ENCODE peak calls at places on chromosomes 11 and 22, in five cellular contexts. One of them, this sample, is unnamed.

GRCh38 chr22:43370045-43370444 is 26.9 kb upstream of the SCUBE1 start:
- DNase-seq in hippocampal formation: no peak
- DNase-seq in NCI-H460: no peak
- DNase-seq in NCI-H1092: no peak
- DNase-seq in activated CD8-positive, alpha-beta memory T cell treated with anti-CD3 and anti-CD28 coated beads for 48 hours: no peak
- DNase-seq in this sample: no peak

GRCh38 chr11:21411114-21411513 is 741.7 kb downstream of the NELL1 start:
- DNase-seq in activated CD8-positive, alpha-beta memory T cell treated with anti-CD3 and anti-CD28 coated beads for 48 hours: no peak
- DNase-seq in NCI-H460: no peak
- DNase-seq in hippocampal formation: no peak
- DNase-seq in NCI-H1092: no peak
- DNase-seq in this sample: no peak

GRCh38 chr22:24105018-24105360 is 76.3 kb upstream of the SUSD2 start:
- DNase-seq in activated CD8-positive, alpha-beta memory T cell treated with anti-CD3 and anti-CD28 coated beads for 48 hours: no peak
- DNase-seq in NCI-H1092: no peak
- DNase-seq in NCI-H460: no peak
- DNase-seq in hippocampal formation: no peak
- DNase-seq in this sample: no peak

GRCh38 chr11:2693851-2694261 is 5.9 kb downstream of the KCNQ1OT1 start:
- DNase-seq in NCI-H1092: no peak
- DNase-seq in activated CD8-positive, alpha-beta memory T cell treated with anti-CD3 and anti-CD28 coated beads for 48 hours: no peak
- DNase-seq in hippocampal formation: no peak
- DNase-seq in NCI-H460: no peak
- DNase-seq in this sample: no peak

GRCh38 chr11:46315783-46316563 is 31.3 kb upstream of the DGKZ start:
- DNase-seq in hippocampal formation: no peak
- DNase-seq in NCI-H460: no peak
- DNase-seq in NCI-H1092: no peak
- DNase-seq in activated CD8-positive, alpha-beta memory T cell treated with anti-CD3 and anti-CD28 coated beads for 48 hours: no peak
- DNase-seq in this sample: no peak

GRCh38 chr11:65793144-65793581 is 6.3 kb downstream of the OVOL1 start:
- DNase-seq in NCI-H1092: peak; percentile 23
- DNase-seq in hippocampal formation: no peak
- DNase-seq in activated CD8-positive, alpha-beta memory T cell treated with anti-CD3 and anti-CD28 coated beads for 48 hours: no peak
- DNase-seq in NCI-H460: no peak
- DNase-seq in this sample: no peak

GRCh38 chr11:60768202-60768601 is 11.5 kb downstream of the MS4A15 start:
- DNase-seq in NCI-H460: no peak
- DNase-seq in NCI-H1092: no peak
- DNase-seq in hippocampal formation: no peak
- DNase-seq in activated CD8-positive, alpha-beta memory T cell treated with anti-CD3 and anti-CD28 coated beads for 48 hours: no peak
- DNase-seq in this sample: no peak

GRCh38 chr11:58577441-58578135 is 1.3 kb upstream of the ZFP91 start:
- DNase-seq in NCI-H460: peak; percentile 14
- DNase-seq in activated CD8-positive, alpha-beta memory T cell treated with anti-CD3 and anti-CD28 coated beads for 48 hours: peak; percentile 51
- DNase-seq in hippocampal formation: no peak
- DNase-seq in NCI-H1092: peak; percentile 46
- DNase-seq in this sample: no peak

GRCh38 chr22:20126284-20127029 is 5.1 kb upstream of the ZDHHC8 start:
- DNase-seq in NCI-H460: no peak
- DNase-seq in hippocampal formation: no peak
- DNase-seq in NCI-H1092: no peak
- DNase-seq in activated CD8-positive, alpha-beta memory T cell treated with anti-CD3 and anti-CD28 coated beads for 48 hours: no peak
- DNase-seq in this sample: no peak

GRCh38 chr11:76236092-76237026 is 30.1 kb upstream of the WNT11 start:
- DNase-seq in activated CD8-positive, alpha-beta memory T cell treated with anti-CD3 and anti-CD28 coated beads for 48 hours: no peak
- DNase-seq in NCI-H460: peak; percentile 42
- DNase-seq in NCI-H1092: no peak
- DNase-seq in hippocampal formation: peak; percentile 79
- DNase-seq in this sample: peak; percentile 52

GRCh38 chr11:98561877-98562395 is 458.8 kb upstream of the CNTN5 start:
- DNase-seq in NCI-H460: no peak
- DNase-seq in activated CD8-positive, alpha-beta memory T cell treated with anti-CD3 and anti-CD28 coated beads for 48 hours: no peak
- DNase-seq in hippocampal formation: no peak
- DNase-seq in NCI-H1092: no peak
- DNase-seq in this sample: no peak

GRCh38 chr11:119318240-119319135 is 1.6 kb upstream of the MCAM start:
- DNase-seq in NCI-H1092: peak; percentile 38
- DNase-seq in activated CD8-positive, alpha-beta memory T cell treated with anti-CD3 and anti-CD28 coated beads for 48 hours: no peak
- DNase-seq in hippocampal formation: no peak
- DNase-seq in NCI-H460: no peak
- DNase-seq in this sample: peak; percentile 58

GRCh38 chr22:30919973-30920372 is 48.6 kb downstream of the MORC2 start:
- DNase-seq in NCI-H460: no peak
- DNase-seq in NCI-H1092: no peak
- DNase-seq in hippocampal formation: no peak
- DNase-seq in activated CD8-positive, alpha-beta memory T cell treated with anti-CD3 and anti-CD28 coated beads for 48 hours: no peak
- DNase-seq in this sample: no peak

GRCh38 chr11:6320411-6321207 is at the start of gene CAVIN3:
- DNase-seq in hippocampal formation: no peak
- DNase-seq in NCI-H460: no peak
- DNase-seq in NCI-H1092: no peak
- DNase-seq in activated CD8-positive, alpha-beta memory T cell treated with anti-CD3 and anti-CD28 coated beads for 48 hours: peak; percentile 61
- DNase-seq in this sample: peak; percentile 33

GRCh38 chr22:30947821-30948454 is 20.6 kb downstream of the MORC2 start:
- DNase-seq in hippocampal formation: no peak
- DNase-seq in NCI-H460: peak; percentile 12
- DNase-seq in NCI-H1092: no peak
- DNase-seq in activated CD8-positive, alpha-beta memory T cell treated with anti-CD3 and anti-CD28 coated beads for 48 hours: no peak
- DNase-seq in this sample: no peak

GRCh38 chr22:23178512-23179254 is 1.6 kb upstream of the BCR start:
- DNase-seq in activated CD8-positive, alpha-beta memory T cell treated with anti-CD3 and anti-CD28 coated beads for 48 hours: peak; percentile 38
- DNase-seq in NCI-H460: peak; percentile 37
- DNase-seq in NCI-H1092: peak; percentile 29
- DNase-seq in hippocampal formation: peak; percentile 56
- DNase-seq in this sample: peak; percentile 64

GRCh38 chr22:50141462-50141861 is 29.1 kb upstream of the PANX2 start:
- DNase-seq in hippocampal formation: no peak
- DNase-seq in NCI-H460: no peak
- DNase-seq in activated CD8-positive, alpha-beta memory T cell treated with anti-CD3 and anti-CD28 coated beads for 48 hours: no peak
- DNase-seq in NCI-H1092: no peak
- DNase-seq in this sample: no peak

GRCh38 chr22:39248254-39248653 is 3.5 kb upstream of the PDGFB start:
- DNase-seq in NCI-H460: no peak
- DNase-seq in hippocampal formation: no peak
- DNase-seq in activated CD8-positive, alpha-beta memory T cell treated with anti-CD3 and anti-CD28 coated beads for 48 hours: no peak
- DNase-seq in NCI-H1092: no peak
- DNase-seq in this sample: no peak

GRCh38 chr22:37208401-37209139 is 3.7 kb downstream of the SSTR3 start:
- DNase-seq in hippocampal formation: no peak
- DNase-seq in activated CD8-positive, alpha-beta memory T cell treated with anti-CD3 and anti-CD28 coated beads for 48 hours: no peak
- DNase-seq in NCI-H460: no peak
- DNase-seq in NCI-H1092: no peak
- DNase-seq in this sample: no peak

GRCh38 chr22:44408227-44409192 is 89.5 kb downstream of the RTL6 start:
- DNase-seq in hippocampal formation: no peak
- DNase-seq in activated CD8-positive, alpha-beta memory T cell treated with anti-CD3 and anti-CD28 coated beads for 48 hours: no peak
- DNase-seq in NCI-H1092: no peak
- DNase-seq in NCI-H460: no peak
- DNase-seq in this sample: no peak

GRCh38 chr11:35954205-35954604 is 10.3 kb downstream of the LDLRAD3 start:
- DNase-seq in NCI-H460: no peak
- DNase-seq in NCI-H1092: no peak
- DNase-seq in activated CD8-positive, alpha-beta memory T cell treated with anti-CD3 and anti-CD28 coated beads for 48 hours: no peak
- DNase-seq in hippocampal formation: no peak
- DNase-seq in this sample: no peak

GRCh38 chr11:126731526-126731925 is 269.0 kb downstream of the KIRREL3 start:
- DNase-seq in NCI-H460: no peak
- DNase-seq in hippocampal formation: no peak
- DNase-seq in activated CD8-positive, alpha-beta memory T cell treated with anti-CD3 and anti-CD28 coated beads for 48 hours: no peak
- DNase-seq in NCI-H1092: no peak
- DNase-seq in this sample: no peak

GRCh38 chr11:47329431-47329993 is 23.0 kb downstream of the MYBPC3 start:
- DNase-seq in NCI-H1092: no peak
- DNase-seq in activated CD8-positive, alpha-beta memory T cell treated with anti-CD3 and anti-CD28 coated beads for 48 hours: no peak
- DNase-seq in NCI-H460: no peak
- DNase-seq in hippocampal formation: no peak
- DNase-seq in this sample: peak; percentile 10

GRCh38 chr11:96052921-96053631 is 129.2 kb upstream of the MTMR2 start:
- DNase-seq in NCI-H460: no peak
- DNase-seq in hippocampal formation: no peak
- DNase-seq in NCI-H1092: no peak
- DNase-seq in activated CD8-positive, alpha-beta memory T cell treated with anti-CD3 and anti-CD28 coated beads for 48 hours: no peak
- DNase-seq in this sample: no peak

GRCh38 chr11:130204703-130205095 is 45.1 kb downstream of the ST14 start:
- DNase-seq in hippocampal formation: no peak
- DNase-seq in NCI-H1092: no peak
- DNase-seq in activated CD8-positive, alpha-beta memory T cell treated with anti-CD3 and anti-CD28 coated beads for 48 hours: no peak
- DNase-seq in NCI-H460: no peak
- DNase-seq in this sample: no peak

GRCh38 chr22:29306175-29306829 is at the start of gene GAS2L1:
- DNase-seq in NCI-H1092: no peak
- DNase-seq in activated CD8-positive, alpha-beta memory T cell treated with anti-CD3 and anti-CD28 coated beads for 48 hours: no peak
- DNase-seq in hippocampal formation: peak; percentile 76
- DNase-seq in NCI-H460: peak; percentile 51
- DNase-seq in this sample: peak; percentile 71